ENCODE peak calls at places on chromosomes 2 and 18, in six cellular contexts. M is fibroblast of the aortic adventitia; A is RWPE2; I is CD8-positive, alpha-beta T cell; V is body of pancreas; N is prostate gland. H is an unnamed sample.

GRCh38 chr2:88321614-88322248 is 130.8 kb downstream of the FOXI3 start:
- DNase-seq in A (no peak), M (no peak), N (no peak), I (no peak), V (no peak), H (no peak)

GRCh38 chr2:105487142-105488069 is 88.6 kb upstream of the FHL2 start:
- DNase-seq in M (peak; percentile 56), N (no peak), A (no peak), V (no peak), I (no peak), H (peak; percentile 62)

GRCh38 chr2:127632592-127633489 is 13.1 kb upstream of the GPR17 start:
- DNase-seq in V (no peak), A (no peak), M (no peak), N (no peak), I (no peak), H (no peak)

GRCh38 chr2:74146929-74147728 is 583 bp downstream of the BOLA3 start:
- DNase-seq in N (no peak), I (no peak), V (no peak), M (peak; percentile 31), A (no peak), H (peak; percentile 39)

GRCh38 chr2:235553696-235554100 is 59.9 kb downstream of the AGAP1 start:
- DNase-seq in V (peak; percentile 50), A (no peak), N (no peak), M (no peak), I (no peak), H (no peak)

GRCh38 chr2:240346753-240347372 is 88.6 kb upstream of the GPC1 start:
- DNase-seq in A (peak; percentile 45), I (no peak), V (no peak), M (no peak), N (no peak), H (no peak)

GRCh38 chr2:205965707-205966106 is 120.3 kb downstream of the INO80D start:
- DNase-seq in V (no peak), A (no peak), I (no peak), M (no peak), N (no peak), H (no peak)

GRCh38 chr2:167721593-167721992 is 525.8 kb downstream of the STK39 start:
- DNase-seq in V (no peak), A (no peak), I (no peak), M (no peak), N (no peak), H (no peak)

GRCh38 chr2:16226942-16227664 is 286.8 kb downstream of the MYCN start:
- DNase-seq in M (no peak), A (no peak), V (no peak), I (no peak), N (peak; percentile 46), H (no peak)

DNA sequence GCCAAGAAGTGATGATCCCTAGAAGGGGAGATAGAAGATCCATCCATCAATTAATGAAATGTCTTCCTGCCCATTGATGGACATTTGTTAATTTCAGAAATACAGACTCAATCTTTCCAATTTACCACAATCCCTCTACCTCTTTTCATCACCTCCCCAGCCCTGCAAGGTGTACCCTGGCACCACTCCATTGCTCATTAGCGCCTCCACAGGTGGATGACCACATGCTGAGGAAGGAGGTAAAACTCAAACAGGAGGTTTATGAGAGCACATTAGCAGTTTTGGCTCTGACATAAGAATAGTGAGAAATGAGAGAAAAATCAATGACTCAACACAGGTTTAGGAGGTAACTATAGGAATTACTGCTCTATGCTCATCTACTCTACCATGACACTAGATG is 208.0 kb downstream of the C1D start:
- DNase-seq in N (no peak), V (no peak), I (no peak), A (no peak), M (no peak), H (no peak)
- TF ChIP-seq CTCF in N (no peak), V (no peak), I (no peak), A (no peak), M (no peak), H (no peak)

DNA sequence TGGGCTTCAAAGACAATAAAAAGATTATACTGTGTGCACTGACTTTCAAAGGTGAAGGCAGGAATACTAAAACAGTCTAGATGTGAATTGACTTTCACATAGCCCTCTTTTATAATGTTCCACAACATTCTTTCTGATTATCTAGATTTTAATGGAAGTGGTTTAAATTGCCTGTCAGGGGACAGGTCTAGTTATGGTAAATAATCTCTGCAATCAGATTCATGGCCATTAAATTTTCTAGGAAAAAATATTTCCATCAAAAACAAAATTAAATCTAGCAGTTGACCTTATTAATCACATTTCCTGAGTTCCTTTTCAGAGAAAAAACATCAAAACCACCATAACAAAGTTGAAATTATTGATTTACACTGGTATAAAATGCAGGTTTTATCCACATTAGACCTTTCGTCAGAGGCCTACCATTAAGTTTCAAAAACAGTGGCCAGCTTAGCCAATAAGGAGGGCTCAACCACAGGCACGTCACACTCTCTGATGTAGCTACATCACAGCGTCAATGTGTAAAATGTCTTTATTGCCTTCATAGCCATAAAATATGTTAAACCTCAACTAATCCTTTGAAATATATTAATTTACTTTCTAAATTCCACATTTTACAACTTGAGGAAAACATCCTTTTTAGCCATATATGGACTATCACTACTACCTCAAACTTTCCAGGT is 79.4 kb downstream of the NOL10 start:
- DNase-seq in A (no peak), M (no peak), V (no peak), I (no peak), N (no peak), H (no peak)
- TF ChIP-seq CTCF in A (no peak), M (no peak), V (no peak), I (no peak), N (no peak), H (no peak)

DNA sequence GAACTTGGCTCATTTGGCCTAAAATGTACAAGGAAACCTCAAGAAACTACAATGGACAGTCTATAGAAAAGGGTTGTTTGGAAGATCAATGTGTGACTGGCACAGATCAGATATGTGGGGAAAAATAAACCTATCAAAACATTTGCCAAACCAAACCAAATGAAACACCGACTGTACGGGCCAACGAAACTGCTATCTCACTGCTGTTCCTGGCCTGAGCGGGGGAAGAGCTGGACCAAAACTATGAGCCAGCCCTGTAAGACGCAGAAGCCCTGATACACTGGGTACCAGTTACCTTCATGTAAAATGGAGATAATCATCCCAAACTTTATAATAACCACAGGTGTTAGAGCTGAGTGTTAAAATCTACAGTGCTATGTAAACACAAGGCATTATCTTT is 11.7 kb downstream of the CDC42EP3 start:
- DNase-seq in M (no peak), A (no peak), V (no peak), I (no peak), N (peak; percentile 46), H (no peak)
- TF ChIP-seq CTCF in M (no peak), A (no peak), V (no peak), I (no peak), N (no peak), H (no peak)

DNA sequence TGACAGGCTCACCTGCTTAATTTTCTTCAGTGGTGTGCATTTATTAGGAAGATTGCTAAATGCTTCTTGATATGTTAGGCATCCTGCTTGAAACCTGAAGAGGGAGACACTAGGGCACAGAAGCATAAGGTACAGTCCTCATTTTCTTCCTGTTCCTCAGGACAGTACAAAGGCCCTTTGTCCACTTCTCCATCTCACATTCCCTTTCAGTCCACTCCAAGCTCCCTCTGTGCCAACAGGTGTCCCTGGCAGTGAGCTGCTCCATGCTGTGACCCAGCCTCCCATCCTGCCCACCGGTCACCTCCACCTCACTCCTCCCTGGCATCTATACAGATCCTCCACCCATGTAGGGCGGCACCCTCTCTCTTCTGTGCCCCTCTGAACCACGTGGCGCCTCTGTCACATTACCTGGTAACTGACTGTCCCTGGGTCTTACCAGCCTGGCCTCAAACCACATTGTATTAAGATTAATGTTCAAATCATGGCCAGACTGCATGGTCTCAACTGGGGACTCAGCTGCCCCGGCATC is 162.8 kb downstream of the VAPA start:
- DNase-seq in I (no peak), N (no peak), V (peak; percentile 50), M (no peak), A (no peak), H (no peak)
- TF ChIP-seq CTCF in I (no peak), N (peak; percentile 15), V (peak; percentile 49), M (no peak), A (no peak), H (no peak)

DNA sequence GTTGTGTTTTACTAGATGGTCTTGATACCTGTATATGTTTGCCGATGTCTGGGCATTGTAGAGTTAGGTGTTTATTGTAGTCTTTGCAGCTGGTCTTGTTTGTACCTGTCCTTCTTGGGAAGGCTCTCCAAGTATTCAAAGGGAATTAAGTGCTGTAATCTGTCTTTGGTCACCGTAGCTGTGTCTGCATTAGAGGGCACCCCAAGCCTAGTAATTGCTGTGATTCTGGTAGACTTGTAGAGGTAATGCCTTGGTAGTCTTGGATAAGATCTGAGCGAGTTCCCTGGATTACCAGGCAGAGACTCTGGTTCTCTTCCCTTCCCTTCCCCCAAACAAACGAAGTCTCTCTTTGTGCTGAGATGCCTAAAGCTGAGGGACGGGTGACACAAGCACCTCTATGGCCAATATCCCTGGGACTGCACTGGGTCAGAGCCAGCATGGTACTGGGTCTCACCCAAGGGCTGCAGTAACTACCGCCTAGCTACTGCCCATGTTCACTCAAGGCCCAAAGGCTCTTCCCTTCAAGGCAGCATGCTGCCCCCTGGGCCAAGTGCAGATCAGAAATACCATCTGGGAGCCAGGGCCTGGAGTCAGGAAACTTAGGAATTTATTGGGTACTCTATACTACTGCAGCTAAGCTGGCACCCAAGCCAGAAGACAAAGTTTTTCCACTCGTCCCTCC is 27.1 kb downstream of the STPG4 start:
- DNase-seq in M (no peak), V (no peak), N (no peak), I (no peak), A (no peak), H (no peak)
- TF ChIP-seq CTCF in M (no peak), V (no peak), N (peak; percentile 6), I (no peak), A (no peak), H (no peak)

GRCh38 chr2:37026050-37026449 is 58.1 kb downstream of the HEATR5B start:
- DNase-seq in M (no peak), V (no peak), I (no peak), N (no peak), A (no peak), H (peak; percentile 4)
- TF ChIP-seq CTCF in M (no peak), V (no peak), I (no peak), N (no peak), A (peak; percentile 33), H (peak; percentile 8)

DNA sequence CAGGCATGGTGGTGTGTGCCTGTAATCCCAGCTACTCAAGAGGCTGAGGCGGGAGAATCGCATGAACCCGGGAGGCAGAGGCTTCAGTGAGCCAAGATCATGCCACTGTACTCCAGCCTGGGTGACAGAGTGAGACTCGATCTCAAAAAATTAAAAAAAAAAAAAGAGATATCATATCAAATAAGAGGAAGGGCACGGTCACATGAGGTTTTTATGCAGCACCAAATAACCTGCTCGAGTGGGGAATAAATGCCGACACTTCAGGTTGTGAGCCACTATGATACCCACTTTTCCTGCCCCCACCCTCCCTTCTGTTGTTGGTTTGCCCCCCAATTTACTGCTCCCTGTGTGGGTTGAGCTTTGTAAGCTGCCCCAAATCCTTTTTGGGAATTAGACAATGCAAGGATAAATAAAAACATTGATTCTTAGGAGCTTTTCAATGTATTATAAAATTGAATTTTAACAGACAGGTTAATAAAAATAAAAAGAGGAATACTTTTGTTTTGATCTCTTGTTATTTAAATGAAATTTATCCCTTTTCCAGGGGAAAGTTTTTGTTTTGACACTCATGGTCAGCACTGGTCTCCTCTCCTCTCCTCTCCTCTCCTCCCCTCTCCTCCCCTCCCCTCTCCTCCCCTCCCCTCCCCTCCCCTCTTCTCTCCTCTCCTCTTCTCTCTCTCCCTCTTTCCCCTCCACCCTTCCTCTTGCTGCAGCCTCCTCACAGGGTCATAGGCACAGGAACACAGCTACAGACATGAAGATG is 29.2 kb downstream of the CD8B start:
- DNase-seq in V (no peak), M (no peak), I (no peak), A (no peak), N (no peak), H (no peak)
- TF ChIP-seq CTCF in V (no peak), M (no peak), I (no peak), A (no peak), N (no peak), H (no peak)

GRCh38 chr2:332592-332991 is 44.7 kb upstream of the ALKAL2 start:
- DNase-seq in A (no peak), M (no peak), I (no peak), V (no peak), N (no peak), H (no peak)
- TF ChIP-seq CTCF in A (no peak), M (no peak), I (no peak), V (no peak), N (no peak), H (no peak)